ENCODE peak calls at places on chromosomes 12 and 14, in seven cellular contexts. U, C, R, V, N, Y and O are unnamed samples.

GRCh38 chr12:132006056-132006680 is 56.4 kb downstream of the EP400 start:
- DNase-seq in U (no peak), C (no peak), R (no peak), V (no peak), N (no peak), Y (peak), O (no peak)

GRCh38 chr12:113333111-113333750 is 1.7 kb downstream of the SLC8B1 start:
- DNase-seq in U (no peak), C (no peak), R (no peak), V (no peak), N (no peak), Y (no peak), O (no peak)

GRCh38 chr12:50246159-50246865 is 37.0 kb downstream of the LIMA1 start:
- DNase-seq in U (no peak), C (no peak), R (no peak), V (no peak), N (no peak), Y (no peak), O (no peak)

GRCh38 chr14:68794856-68795601 is 2.2 kb upstream of the ZFP36L1 start:
- DNase-seq in U (no peak), C (no peak), R (peak), V (no peak), N (peak), Y (peak), O (peak)

GRCh38 chr12:121214171-121214777 is 4.3 kb downstream of the P2RX4 start:
- DNase-seq in U (no peak), C (no peak), R (peak), V (no peak), N (peak), Y (no peak), O (no peak)

GRCh38 chr12:109494348-109494881 is 17.0 kb downstream of the UBE3B start:
- DNase-seq in U (no peak), C (no peak), R (no peak), V (no peak), N (no peak), Y (no peak), O (no peak)

GRCh38 chr12:124506145-124506831 is 61.1 kb downstream of the NCOR2 start:
- DNase-seq in U (no peak), C (no peak), R (no peak), V (no peak), N (peak), Y (peak), O (peak)

GRCh38 chr12:95303476-95303875 is 85.9 kb downstream of the VEZT start:
- DNase-seq in U (no peak), C (no peak), R (no peak), V (no peak), N (peak), Y (no peak), O (no peak)

GRCh38 chr14:93186961-93187360 is 1.8 kb downstream of the LYSET start:
- DNase-seq in U (no peak), C (no peak), R (no peak), V (no peak), N (no peak), Y (no peak), O (no peak)

GRCh38 chr14:98243332-98243731 is 1028.7 kb downstream of the BCL11B start:
- DNase-seq in U (no peak), C (no peak), R (no peak), V (no peak), N (no peak), Y (no peak), O (no peak)

GRCh38 chr12:49777800-49778748 is 36.7 kb downstream of the TMBIM6 start:
- DNase-seq in U (peak), C (peak), R (no peak), V (no peak), N (peak), Y (peak), O (peak)

GRCh38 chr14:68510201-68510600 is 282.7 kb downstream of the ZFP36L1 start:
- DNase-seq in U (no peak), C (no peak), R (peak), V (no peak), N (peak), Y (no peak), O (no peak)

GRCh38 chr14:97251423-97252155 is 454.4 kb downstream of the VRK1 start:
- DNase-seq in U (no peak), C (no peak), R (no peak), V (no peak), N (no peak), Y (no peak), O (no peak)

GRCh38 chr12:50960130-50960529 is 7.8 kb downstream of the HIGD1C start:
- DNase-seq in U (no peak), C (no peak), R (no peak), V (no peak), N (peak), Y (no peak), O (no peak)

GRCh38 chr12:21073822-21074460 is 57.1 kb upstream of the SLCO1B1 start:
- DNase-seq in U (no peak), C (no peak), R (no peak), V (no peak), N (peak), Y (no peak), O (no peak)